ENCODE peak calls at places on chromosomes 6 and 20, in eight cellular contexts. One of them, this sample, is unnamed.

GRCh38 chr20:25065625-25066338 is 7.8 kb upstream of the ACSS1 start:
- DNase-seq in HTR-8/SVneo: peak; percentile 57
- DNase-seq in H7: peak; percentile 75
- DNase-seq in stimulated activated naive CD4-positive, alpha-beta T cell treated with Interleukin-2 at 50 U/mL for 16 hours: peak; percentile 45
- DNase-seq in stimulated activated naive B cell treated with anti-CD40 and anti-IgM and Interleukin-4, amounts not matched to agents 10 μg/mL and 1 μg/mL and 100 μg/mL, for 72 hours: peak; percentile 46
- DNase-seq in neuronal stem cell: peak; percentile 72
- DNase-seq in ureter: no peak
- DNase-seq in HS-5: no peak
- DNase-seq in this sample: peak; percentile 46

GRCh38 chr20:42678895-42679294 is 510.8 kb downstream of the PTPRT start:
- DNase-seq in HTR-8/SVneo: no peak
- DNase-seq in H7: peak; percentile 58
- DNase-seq in stimulated activated naive CD4-positive, alpha-beta T cell treated with Interleukin-2 at 50 U/mL for 16 hours: no peak
- DNase-seq in stimulated activated naive B cell treated with anti-CD40 and anti-IgM and Interleukin-4, amounts not matched to agents 10 μg/mL and 1 μg/mL and 100 μg/mL, for 72 hours: no peak
- DNase-seq in neuronal stem cell: no peak
- DNase-seq in ureter: no peak
- DNase-seq in HS-5: no peak
- DNase-seq in this sample: peak; percentile 46

GRCh38 chr20:9407805-9408421 is 106.5 kb upstream of the LAMP5 start:
- DNase-seq in HTR-8/SVneo: peak; percentile 71
- DNase-seq in H7: peak; percentile 40
- DNase-seq in stimulated activated naive CD4-positive, alpha-beta T cell treated with Interleukin-2 at 50 U/mL for 16 hours: peak; percentile 1
- DNase-seq in stimulated activated naive B cell treated with anti-CD40 and anti-IgM and Interleukin-4, amounts not matched to agents 10 μg/mL and 1 μg/mL and 100 μg/mL, for 72 hours: peak; percentile 41
- DNase-seq in neuronal stem cell: peak; percentile 68
- DNase-seq in ureter: peak; percentile 67
- DNase-seq in HS-5: peak; percentile 53
- DNase-seq in this sample: peak; percentile 74

GRCh38 chr6:51913265-51913664 is 174.1 kb downstream of the PKHD1 start:
- DNase-seq in HTR-8/SVneo: no peak
- DNase-seq in H7: no peak
- DNase-seq in stimulated activated naive CD4-positive, alpha-beta T cell treated with Interleukin-2 at 50 U/mL for 16 hours: no peak
- DNase-seq in stimulated activated naive B cell treated with anti-CD40 and anti-IgM and Interleukin-4, amounts not matched to agents 10 μg/mL and 1 μg/mL and 100 μg/mL, for 72 hours: no peak
- DNase-seq in neuronal stem cell: no peak
- DNase-seq in ureter: no peak
- DNase-seq in HS-5: no peak
- DNase-seq in this sample: no peak

GRCh38 chr6:104700371-104701185 is 159.1 kb downstream of the HACE1 start:
- DNase-seq in HTR-8/SVneo: no peak
- DNase-seq in H7: no peak
- DNase-seq in stimulated activated naive CD4-positive, alpha-beta T cell treated with Interleukin-2 at 50 U/mL for 16 hours: no peak
- DNase-seq in stimulated activated naive B cell treated with anti-CD40 and anti-IgM and Interleukin-4, amounts not matched to agents 10 μg/mL and 1 μg/mL and 100 μg/mL, for 72 hours: no peak
- DNase-seq in neuronal stem cell: no peak
- DNase-seq in ureter: no peak
- DNase-seq in HS-5: no peak
- DNase-seq in this sample: no peak

GRCh38 chr6:6315660-6316059 is 4.8 kb downstream of the F13A1 start:
- DNase-seq in HTR-8/SVneo: no peak
- DNase-seq in H7: peak; percentile 49
- DNase-seq in stimulated activated naive CD4-positive, alpha-beta T cell treated with Interleukin-2 at 50 U/mL for 16 hours: no peak
- DNase-seq in stimulated activated naive B cell treated with anti-CD40 and anti-IgM and Interleukin-4, amounts not matched to agents 10 μg/mL and 1 μg/mL and 100 μg/mL, for 72 hours: no peak
- DNase-seq in neuronal stem cell: peak; percentile 44
- DNase-seq in ureter: no peak
- DNase-seq in HS-5: peak; percentile 0
- DNase-seq in this sample: peak; percentile 37

GRCh38 chr20:57509665-57510237 is 15.2 kb downstream of the CTCFL start:
- DNase-seq in HTR-8/SVneo: peak; percentile 97
- DNase-seq in H7: peak; percentile 68
- DNase-seq in stimulated activated naive CD4-positive, alpha-beta T cell treated with Interleukin-2 at 50 U/mL for 16 hours: no peak
- DNase-seq in stimulated activated naive B cell treated with anti-CD40 and anti-IgM and Interleukin-4, amounts not matched to agents 10 μg/mL and 1 μg/mL and 100 μg/mL, for 72 hours: no peak
- DNase-seq in neuronal stem cell: no peak
- DNase-seq in ureter: no peak
- DNase-seq in HS-5: no peak
- DNase-seq in this sample: peak; percentile 31

GRCh38 chr6:165794179-165794601 is 131.1 kb upstream of the PDE10A start:
- DNase-seq in HTR-8/SVneo: no peak
- DNase-seq in H7: no peak
- DNase-seq in stimulated activated naive CD4-positive, alpha-beta T cell treated with Interleukin-2 at 50 U/mL for 16 hours: no peak
- DNase-seq in stimulated activated naive B cell treated with anti-CD40 and anti-IgM and Interleukin-4, amounts not matched to agents 10 μg/mL and 1 μg/mL and 100 μg/mL, for 72 hours: no peak
- DNase-seq in neuronal stem cell: no peak
- DNase-seq in ureter: no peak
- DNase-seq in HS-5: no peak
- DNase-seq in this sample: no peak

GRCh38 chr6:83417880-83418663 is 12.8 kb downstream of the ME1 start:
- DNase-seq in HTR-8/SVneo: peak; percentile 32
- DNase-seq in H7: peak; percentile 32
- DNase-seq in stimulated activated naive CD4-positive, alpha-beta T cell treated with Interleukin-2 at 50 U/mL for 16 hours: no peak
- DNase-seq in stimulated activated naive B cell treated with anti-CD40 and anti-IgM and Interleukin-4, amounts not matched to agents 10 μg/mL and 1 μg/mL and 100 μg/mL, for 72 hours: no peak
- DNase-seq in neuronal stem cell: peak; percentile 9
- DNase-seq in ureter: no peak
- DNase-seq in HS-5: no peak
- DNase-seq in this sample: peak; percentile 55

GRCh38 chr20:58469500-58470129 is 45.6 kb downstream of the APCDD1L start:
- DNase-seq in HTR-8/SVneo: no peak
- DNase-seq in H7: no peak
- DNase-seq in stimulated activated naive CD4-positive, alpha-beta T cell treated with Interleukin-2 at 50 U/mL for 16 hours: no peak
- DNase-seq in stimulated activated naive B cell treated with anti-CD40 and anti-IgM and Interleukin-4, amounts not matched to agents 10 μg/mL and 1 μg/mL and 100 μg/mL, for 72 hours: no peak
- DNase-seq in neuronal stem cell: no peak
- DNase-seq in ureter: no peak
- DNase-seq in HS-5: no peak
- DNase-seq in this sample: no peak

GRCh38 chr6:158646023-158646888 is 1.7 kb upstream of the DYNLT1 start:
- DNase-seq in HTR-8/SVneo: no peak
- DNase-seq in H7: no peak
- DNase-seq in stimulated activated naive CD4-positive, alpha-beta T cell treated with Interleukin-2 at 50 U/mL for 16 hours: no peak
- DNase-seq in stimulated activated naive B cell treated with anti-CD40 and anti-IgM and Interleukin-4, amounts not matched to agents 10 μg/mL and 1 μg/mL and 100 μg/mL, for 72 hours: no peak
- DNase-seq in neuronal stem cell: no peak
- DNase-seq in ureter: peak; percentile 62
- DNase-seq in HS-5: no peak
- DNase-seq in this sample: no peak

GRCh38 chr6:106858653-106859092 is 115.9 kb downstream of the CD24 start:
- DNase-seq in HTR-8/SVneo: peak; percentile 24
- DNase-seq in H7: no peak
- DNase-seq in stimulated activated naive CD4-positive, alpha-beta T cell treated with Interleukin-2 at 50 U/mL for 16 hours: no peak
- DNase-seq in stimulated activated naive B cell treated with anti-CD40 and anti-IgM and Interleukin-4, amounts not matched to agents 10 μg/mL and 1 μg/mL and 100 μg/mL, for 72 hours: no peak
- DNase-seq in neuronal stem cell: no peak
- DNase-seq in ureter: peak; percentile 67
- DNase-seq in HS-5: peak; percentile 80
- DNase-seq in this sample: peak; percentile 17

GRCh38 chr6:158999669-159000403 is at the start of gene RSPH3:
- DNase-seq in HTR-8/SVneo: peak; percentile 94
- DNase-seq in H7: peak; percentile 97
- DNase-seq in stimulated activated naive CD4-positive, alpha-beta T cell treated with Interleukin-2 at 50 U/mL for 16 hours: peak; percentile 91
- DNase-seq in stimulated activated naive B cell treated with anti-CD40 and anti-IgM and Interleukin-4, amounts not matched to agents 10 μg/mL and 1 μg/mL and 100 μg/mL, for 72 hours: peak; percentile 94
- DNase-seq in neuronal stem cell: peak; percentile 93
- DNase-seq in ureter: peak; percentile 95
- DNase-seq in HS-5: peak; percentile 79
- DNase-seq in this sample: peak; percentile 91

GRCh38 chr6:124495316-124496176 is 466.7 kb upstream of the RNF217 start:
- DNase-seq in HTR-8/SVneo: no peak
- DNase-seq in H7: no peak
- DNase-seq in stimulated activated naive CD4-positive, alpha-beta T cell treated with Interleukin-2 at 50 U/mL for 16 hours: no peak
- DNase-seq in stimulated activated naive B cell treated with anti-CD40 and anti-IgM and Interleukin-4, amounts not matched to agents 10 μg/mL and 1 μg/mL and 100 μg/mL, for 72 hours: no peak
- DNase-seq in neuronal stem cell: no peak
- DNase-seq in ureter: no peak
- DNase-seq in HS-5: no peak
- DNase-seq in this sample: no peak

GRCh38 chr20:48769111-48769879 is 58.5 kb downstream of the PREX1 start:
- DNase-seq in HTR-8/SVneo: no peak
- DNase-seq in H7: peak; percentile 68
- DNase-seq in stimulated activated naive CD4-positive, alpha-beta T cell treated with Interleukin-2 at 50 U/mL for 16 hours: peak; percentile 95
- DNase-seq in stimulated activated naive B cell treated with anti-CD40 and anti-IgM and Interleukin-4, amounts not matched to agents 10 μg/mL and 1 μg/mL and 100 μg/mL, for 72 hours: peak; percentile 58
- DNase-seq in neuronal stem cell: no peak
- DNase-seq in ureter: no peak
- DNase-seq in HS-5: no peak
- DNase-seq in this sample: no peak

GRCh38 chr6:48542191-48542590 is 431.2 kb upstream of the PTCHD4 start:
- DNase-seq in HTR-8/SVneo: no peak
- DNase-seq in H7: no peak
- DNase-seq in stimulated activated naive CD4-positive, alpha-beta T cell treated with Interleukin-2 at 50 U/mL for 16 hours: no peak
- DNase-seq in stimulated activated naive B cell treated with anti-CD40 and anti-IgM and Interleukin-4, amounts not matched to agents 10 μg/mL and 1 μg/mL and 100 μg/mL, for 72 hours: no peak
- DNase-seq in neuronal stem cell: no peak
- DNase-seq in ureter: no peak
- DNase-seq in HS-5: no peak
- DNase-seq in this sample: no peak

GRCh38 chr6:123276439-123277045 is 280.5 kb downstream of the CLVS2 start:
- DNase-seq in HTR-8/SVneo: no peak
- DNase-seq in H7: peak; percentile 0
- DNase-seq in stimulated activated naive CD4-positive, alpha-beta T cell treated with Interleukin-2 at 50 U/mL for 16 hours: no peak
- DNase-seq in stimulated activated naive B cell treated with anti-CD40 and anti-IgM and Interleukin-4, amounts not matched to agents 10 μg/mL and 1 μg/mL and 100 μg/mL, for 72 hours: no peak
- DNase-seq in neuronal stem cell: no peak
- DNase-seq in ureter: no peak
- DNase-seq in HS-5: no peak
- DNase-seq in this sample: no peak

GRCh38 chr20:37944456-37944981 is 41.6 kb downstream of the VSTM2L start:
- DNase-seq in HTR-8/SVneo: no peak
- DNase-seq in H7: peak; percentile 35
- DNase-seq in stimulated activated naive CD4-positive, alpha-beta T cell treated with Interleukin-2 at 50 U/mL for 16 hours: no peak
- DNase-seq in stimulated activated naive B cell treated with anti-CD40 and anti-IgM and Interleukin-4, amounts not matched to agents 10 μg/mL and 1 μg/mL and 100 μg/mL, for 72 hours: no peak
- DNase-seq in neuronal stem cell: no peak
- DNase-seq in ureter: peak; percentile 37
- DNase-seq in HS-5: no peak
- DNase-seq in this sample: no peak

GRCh38 chr20:47727170-47727880 is 58.0 kb downstream of the SULF2 start:
- DNase-seq in HTR-8/SVneo: no peak
- DNase-seq in H7: no peak
- DNase-seq in stimulated activated naive CD4-positive, alpha-beta T cell treated with Interleukin-2 at 50 U/mL for 16 hours: peak; percentile 63
- DNase-seq in stimulated activated naive B cell treated with anti-CD40 and anti-IgM and Interleukin-4, amounts not matched to agents 10 μg/mL and 1 μg/mL and 100 μg/mL, for 72 hours: peak; percentile 87
- DNase-seq in neuronal stem cell: no peak
- DNase-seq in ureter: no peak
- DNase-seq in HS-5: no peak
- DNase-seq in this sample: no peak

GRCh38 chr6:105902401-105903031 is 183.6 kb upstream of the PRDM1 start:
- DNase-seq in HTR-8/SVneo: no peak
- DNase-seq in H7: no peak
- DNase-seq in stimulated activated naive CD4-positive, alpha-beta T cell treated with Interleukin-2 at 50 U/mL for 16 hours: no peak
- DNase-seq in stimulated activated naive B cell treated with anti-CD40 and anti-IgM and Interleukin-4, amounts not matched to agents 10 μg/mL and 1 μg/mL and 100 μg/mL, for 72 hours: no peak
- DNase-seq in neuronal stem cell: peak; percentile 33
- DNase-seq in ureter: no peak
- DNase-seq in HS-5: no peak
- DNase-seq in this sample: no peak

GRCh38 chr6:113879186-113880096 is 22.3 kb downstream of the MARCKS start:
- DNase-seq in HTR-8/SVneo: peak; percentile 67
- DNase-seq in H7: peak; percentile 28
- DNase-seq in stimulated activated naive CD4-positive, alpha-beta T cell treated with Interleukin-2 at 50 U/mL for 16 hours: no peak
- DNase-seq in stimulated activated naive B cell treated with anti-CD40 and anti-IgM and Interleukin-4, amounts not matched to agents 10 μg/mL and 1 μg/mL and 100 μg/mL, for 72 hours: peak; percentile 20
- DNase-seq in neuronal stem cell: peak; percentile 31
- DNase-seq in ureter: peak; percentile 58
- DNase-seq in HS-5: no peak
- DNase-seq in this sample: peak; percentile 79

GRCh38 chr20:50270569-50270968 is 79.9 kb downstream of the CEBPB start:
- DNase-seq in HTR-8/SVneo: no peak
- DNase-seq in H7: no peak
- DNase-seq in stimulated activated naive CD4-positive, alpha-beta T cell treated with Interleukin-2 at 50 U/mL for 16 hours: no peak
- DNase-seq in stimulated activated naive B cell treated with anti-CD40 and anti-IgM and Interleukin-4, amounts not matched to agents 10 μg/mL and 1 μg/mL and 100 μg/mL, for 72 hours: no peak
- DNase-seq in neuronal stem cell: no peak
- DNase-seq in ureter: no peak
- DNase-seq in HS-5: no peak
- DNase-seq in this sample: no peak

GRCh38 chr6:70834520-70834919 is 122.3 kb downstream of the B3GAT2 start:
- DNase-seq in HTR-8/SVneo: no peak
- DNase-seq in H7: no peak
- DNase-seq in stimulated activated naive CD4-positive, alpha-beta T cell treated with Interleukin-2 at 50 U/mL for 16 hours: no peak
- DNase-seq in stimulated activated naive B cell treated with anti-CD40 and anti-IgM and Interleukin-4, amounts not matched to agents 10 μg/mL and 1 μg/mL and 100 μg/mL, for 72 hours: no peak
- DNase-seq in neuronal stem cell: no peak
- DNase-seq in ureter: no peak
- DNase-seq in HS-5: no peak
- DNase-seq in this sample: no peak

GRCh38 chr6:7919871-7920270 is 9.3 kb upstream of the TXNDC5 start:
- DNase-seq in HTR-8/SVneo: peak; percentile 26
- DNase-seq in H7: no peak
- DNase-seq in stimulated activated naive CD4-positive, alpha-beta T cell treated with Interleukin-2 at 50 U/mL for 16 hours: peak; percentile 58
- DNase-seq in stimulated activated naive B cell treated with anti-CD40 and anti-IgM and Interleukin-4, amounts not matched to agents 10 μg/mL and 1 μg/mL and 100 μg/mL, for 72 hours: no peak
- DNase-seq in neuronal stem cell: no peak
- DNase-seq in ureter: no peak
- DNase-seq in HS-5: no peak
- DNase-seq in this sample: no peak

GRCh38 chr6:134787261-134787871 is 162.5 kb downstream of the ALDH8A1 start:
- DNase-seq in HTR-8/SVneo: peak; percentile 33
- DNase-seq in H7: no peak
- DNase-seq in stimulated activated naive CD4-positive, alpha-beta T cell treated with Interleukin-2 at 50 U/mL for 16 hours: no peak
- DNase-seq in stimulated activated naive B cell treated with anti-CD40 and anti-IgM and Interleukin-4, amounts not matched to agents 10 μg/mL and 1 μg/mL and 100 μg/mL, for 72 hours: no peak
- DNase-seq in neuronal stem cell: no peak
- DNase-seq in ureter: no peak
- DNase-seq in HS-5: peak; percentile 64
- DNase-seq in this sample: peak; percentile 56

GRCh38 chr6:42332916-42333315 is 115.3 kb upstream of the MRPS10 start:
- DNase-seq in HTR-8/SVneo: no peak
- DNase-seq in H7: no peak
- DNase-seq in stimulated activated naive CD4-positive, alpha-beta T cell treated with Interleukin-2 at 50 U/mL for 16 hours: no peak
- DNase-seq in stimulated activated naive B cell treated with anti-CD40 and anti-IgM and Interleukin-4, amounts not matched to agents 10 μg/mL and 1 μg/mL and 100 μg/mL, for 72 hours: no peak
- DNase-seq in neuronal stem cell: no peak
- DNase-seq in ureter: no peak
- DNase-seq in HS-5: no peak
- DNase-seq in this sample: no peak

GRCh38 chr6:157233686-157234085 is 89.6 kb downstream of the TMEM242 start:
- DNase-seq in HTR-8/SVneo: no peak
- DNase-seq in H7: no peak
- DNase-seq in stimulated activated naive CD4-positive, alpha-beta T cell treated with Interleukin-2 at 50 U/mL for 16 hours: no peak
- DNase-seq in stimulated activated naive B cell treated with anti-CD40 and anti-IgM and Interleukin-4, amounts not matched to agents 10 μg/mL and 1 μg/mL and 100 μg/mL, for 72 hours: no peak
- DNase-seq in neuronal stem cell: no peak
- DNase-seq in ureter: no peak
- DNase-seq in HS-5: no peak
- DNase-seq in this sample: no peak

GRCh38 chr6:70668499-70668812 is 773 bp downstream of the SMAP1 start:
- DNase-seq in HTR-8/SVneo: peak; percentile 32
- DNase-seq in H7: no peak
- DNase-seq in stimulated activated naive CD4-positive, alpha-beta T cell treated with Interleukin-2 at 50 U/mL for 16 hours: peak; percentile 39
- DNase-seq in stimulated activated naive B cell treated with anti-CD40 and anti-IgM and Interleukin-4, amounts not matched to agents 10 μg/mL and 1 μg/mL and 100 μg/mL, for 72 hours: no peak
- DNase-seq in neuronal stem cell: no peak
- DNase-seq in ureter: no peak
- DNase-seq in HS-5: no peak
- DNase-seq in this sample: peak; percentile 72

GRCh38 chr6:123333000-123333756 is 303.6 kb downstream of the TRDN start:
- DNase-seq in HTR-8/SVneo: no peak
- DNase-seq in H7: no peak
- DNase-seq in stimulated activated naive CD4-positive, alpha-beta T cell treated with Interleukin-2 at 50 U/mL for 16 hours: no peak
- DNase-seq in stimulated activated naive B cell treated with anti-CD40 and anti-IgM and Interleukin-4, amounts not matched to agents 10 μg/mL and 1 μg/mL and 100 μg/mL, for 72 hours: no peak
- DNase-seq in neuronal stem cell: no peak
- DNase-seq in ureter: no peak
- DNase-seq in HS-5: no peak
- DNase-seq in this sample: no peak

GRCh38 chr6:145372671-145373123 is 362.6 kb downstream of the EPM2A start:
- DNase-seq in HTR-8/SVneo: peak; percentile 7
- DNase-seq in H7: no peak
- DNase-seq in stimulated activated naive CD4-positive, alpha-beta T cell treated with Interleukin-2 at 50 U/mL for 16 hours: no peak
- DNase-seq in stimulated activated naive B cell treated with anti-CD40 and anti-IgM and Interleukin-4, amounts not matched to agents 10 μg/mL and 1 μg/mL and 100 μg/mL, for 72 hours: no peak
- DNase-seq in neuronal stem cell: no peak
- DNase-seq in ureter: no peak
- DNase-seq in HS-5: peak; percentile 16
- DNase-seq in this sample: peak; percentile 24

GRCh38 chr20:47040506-47041125 is 146.0 kb downstream of the EYA2 start:
- DNase-seq in HTR-8/SVneo: no peak
- DNase-seq in H7: no peak
- DNase-seq in stimulated activated naive CD4-positive, alpha-beta T cell treated with Interleukin-2 at 50 U/mL for 16 hours: no peak
- DNase-seq in stimulated activated naive B cell treated with anti-CD40 and anti-IgM and Interleukin-4, amounts not matched to agents 10 μg/mL and 1 μg/mL and 100 μg/mL, for 72 hours: no peak
- DNase-seq in neuronal stem cell: no peak
- DNase-seq in ureter: no peak
- DNase-seq in HS-5: no peak
- DNase-seq in this sample: no peak

GRCh38 chr6:42084889-42085288 is 34.6 kb downstream of the TAF8 start:
- DNase-seq in HTR-8/SVneo: no peak
- DNase-seq in H7: no peak
- DNase-seq in stimulated activated naive CD4-positive, alpha-beta T cell treated with Interleukin-2 at 50 U/mL for 16 hours: no peak
- DNase-seq in stimulated activated naive B cell treated with anti-CD40 and anti-IgM and Interleukin-4, amounts not matched to agents 10 μg/mL and 1 μg/mL and 100 μg/mL, for 72 hours: no peak
- DNase-seq in neuronal stem cell: no peak
- DNase-seq in ureter: no peak
- DNase-seq in HS-5: no peak
- DNase-seq in this sample: peak; percentile 28

This sample was measured in ACHN.